ENCODE peak calls at places on chromosomes 4 and X, in eight cellular contexts. P is GM20000; M is NCI-H82; N is activated CD4-positive, alpha-beta T cell treated with anti-CD3 and anti-CD28 coated beads, Interleukin-2, amount 50 U/mL, for 24 hours; C is ACHN; T is stimulated activated CD4-positive, alpha-beta T cell treated with anti-CD3 and anti-CD28 coated beads, TNF-alpha, amount 100 ng/mL, for 4 hours; X is retina; Q is hepatic stellate cell. G is an unnamed sample.

GRCh38 chr4:115259651-115260050 is 146.2 kb upstream of the NDST4 start:
- DNase-seq in P (no peak), M (no peak), N (no peak), C (no peak), T (no peak), X (no peak), Q (no peak), G (no peak)

GRCh38 chrX:129876734-129877395 is 29.1 kb upstream of the UTP14A start:
- DNase-seq in P (no peak), M (peak), N (no peak), C (peak), T (no peak), X (no peak), Q (no peak), G (no peak)

GRCh38 chr4:148079945-148080344 is 348.1 kb downstream of the ARHGAP10 start:
- DNase-seq in P (no peak), M (no peak), N (no peak), C (no peak), T (no peak), X (no peak), Q (no peak), G (no peak)

GRCh38 chrX:134423606-134424005 is 36.4 kb upstream of the HPRT1 start:
- DNase-seq in P (no peak), M (peak), N (no peak), C (peak), T (no peak), X (no peak), Q (no peak), G (no peak)

GRCh38 chrX:115642895-115643530 is 82.0 kb downstream of the PLS3 start:
- DNase-seq in P (peak), M (peak), N (peak), C (peak), T (no peak), X (peak), Q (peak), G (no peak)

GRCh38 chr4:119655111-119655837 is 26.7 kb upstream of the PDE5A start:
- DNase-seq in P (no peak), M (no peak), N (no peak), C (no peak), T (no peak), X (no peak), Q (no peak), G (no peak)

GRCh38 chr4:140952709-140953108 is 180.6 kb downstream of the RNF150 start:
- DNase-seq in P (no peak), M (peak), N (no peak), C (no peak), T (no peak), X (no peak), Q (no peak), G (no peak)

GRCh38 chrX:140510895-140511295 is 6.0 kb upstream of the SOX3 start:
- DNase-seq in P (no peak), M (no peak), N (no peak), C (no peak), T (no peak), X (peak), Q (no peak), G (no peak)

GRCh38 chr4:189792819-189793618 is 147.7 kb upstream of the FRG1 start:
- DNase-seq in P (peak), M (peak), N (peak), C (peak), T (peak), X (peak), Q (peak), G (no peak)

GRCh38 chrX:118730500-118731247 is 3.3 kb downstream of the IL13RA1 start:
- DNase-seq in P (no peak), M (no peak), N (no peak), C (no peak), T (no peak), X (no peak), Q (peak), G (no peak)

GRCh38 chrX:20265221-20265725 is 1.4 kb downstream of the RPS6KA3 start:
- DNase-seq in P (peak), M (peak), N (peak), C (peak), T (no peak), X (peak), Q (peak), G (no peak)

GRCh38 chr4:184448828-184449227 is 25.5 kb downstream of the IRF2 start:
- DNase-seq in P (peak), M (no peak), N (no peak), C (peak), T (no peak), X (peak), Q (peak), G (no peak)

GRCh38 chr4:140884431-140885058 is 128.4 kb upstream of the TBC1D9 start:
- DNase-seq in P (peak), M (peak), N (no peak), C (peak), T (no peak), X (no peak), Q (peak), G (no peak)

GRCh38 chr4:122666527-122667245 is 45.8 kb upstream of the IL21 start:
- DNase-seq in P (no peak), M (no peak), N (peak), C (peak), T (no peak), X (no peak), Q (peak), G (no peak)

GRCh38 chr4:74649193-74649592 is 145.1 kb downstream of the BTC start:
- DNase-seq in P (no peak), M (no peak), N (no peak), C (no peak), T (no peak), X (no peak), Q (no peak), G (no peak)

GRCh38 chrX:34365482-34365881 is 233.4 kb upstream of the FAM47A start:
- DNase-seq in P (no peak), M (peak), N (no peak), C (peak), T (no peak), X (no peak), Q (no peak), G (no peak)

GRCh38 chrX:465418-465817 is 78.7 kb upstream of the PPP2R3B start:
- DNase-seq in P (no peak), M (no peak), N (no peak), C (no peak), T (no peak), X (no peak), Q (no peak), G (no peak)

GRCh38 chr4:128601992-128602695 is 207.4 kb upstream of the JADE1 start:
- DNase-seq in P (no peak), M (no peak), N (no peak), C (peak), T (no peak), X (no peak), Q (no peak), G (no peak)

GRCh38 chr4:6701371-6701770 is 7.7 kb downstream of the S100P start:
- DNase-seq in P (no peak), M (peak), N (no peak), C (no peak), T (no peak), X (no peak), Q (no peak), G (no peak)

GRCh38 chr4:29151584-29151983 is 1568.6 kb upstream of the PCDH7 start:
- DNase-seq in P (no peak), M (no peak), N (no peak), C (no peak), T (no peak), X (no peak), Q (no peak), G (no peak)

G was measured in cerebellar nuclear complex.